ENCODE peak calls at places on chromosome 14, in five cellular contexts. One of them, this sample, is unnamed.

GRCh38 chr14:42563313-42563712 is 956.6 kb downstream of the LRFN5 start:
- DNase-seq in K562: no peak
- DNase-seq in IMR-90: no peak
- DNase-seq in astrocyte of the spinal cord: no peak
- DNase-seq in nephron progenitor cell: no peak
- DNase-seq in this sample: no peak

GRCh38 chr14:29858299-29858698 is 69.3 kb downstream of the PRKD1 start:
- DNase-seq in K562: no peak
- DNase-seq in IMR-90: no peak
- DNase-seq in astrocyte of the spinal cord: no peak
- DNase-seq in nephron progenitor cell: no peak
- DNase-seq in this sample: no peak

GRCh38 chr14:23375527-23376251 is 1.2 kb upstream of the CMTM5 start:
- DNase-seq in K562: peak; percentile 19
- DNase-seq in IMR-90: no peak
- DNase-seq in astrocyte of the spinal cord: no peak
- DNase-seq in nephron progenitor cell: no peak
- DNase-seq in this sample: no peak

GRCh38 chr14:20356422-20356821 is 13.0 kb downstream of the PARP2 start:
- DNase-seq in K562: no peak
- DNase-seq in IMR-90: peak; percentile 4
- DNase-seq in astrocyte of the spinal cord: no peak
- DNase-seq in nephron progenitor cell: no peak
- DNase-seq in this sample: no peak

GRCh38 chr14:77184396-77185092 is 2.9 kb downstream of the TMEM63C start:
- DNase-seq in K562: no peak
- DNase-seq in IMR-90: no peak
- DNase-seq in astrocyte of the spinal cord: no peak
- DNase-seq in nephron progenitor cell: no peak
- DNase-seq in this sample: no peak

GRCh38 chr14:51095854-51096823 is 1.2 kb upstream of the TRIM9 start:
- DNase-seq in K562: no peak
- DNase-seq in IMR-90: peak; percentile 35
- DNase-seq in astrocyte of the spinal cord: peak; percentile 42
- DNase-seq in nephron progenitor cell: peak; percentile 10
- DNase-seq in this sample: peak; percentile 19

GRCh38 chr14:68394719-68395117 is 398.1 kb downstream of the ZFP36L1 start:
- DNase-seq in K562: no peak
- DNase-seq in IMR-90: no peak
- DNase-seq in astrocyte of the spinal cord: no peak
- DNase-seq in nephron progenitor cell: peak; percentile 39
- DNase-seq in this sample: no peak

GRCh38 chr14:79056879-79057278 is 886.7 kb downstream of the NRXN3 start:
- DNase-seq in K562: no peak
- DNase-seq in IMR-90: peak; percentile 97
- DNase-seq in astrocyte of the spinal cord: peak; percentile 83
- DNase-seq in nephron progenitor cell: no peak
- DNase-seq in this sample: no peak

GRCh38 chr14:87334997-87335675 is 657.8 kb downstream of the GALC start:
- DNase-seq in K562: no peak
- DNase-seq in IMR-90: no peak
- DNase-seq in astrocyte of the spinal cord: no peak
- DNase-seq in nephron progenitor cell: no peak
- DNase-seq in this sample: no peak

GRCh38 chr14:56687123-56687522 is 107.5 kb downstream of the TMEM260 start:
- DNase-seq in K562: no peak
- DNase-seq in IMR-90: no peak
- DNase-seq in astrocyte of the spinal cord: no peak
- DNase-seq in nephron progenitor cell: no peak
- DNase-seq in this sample: no peak

GRCh38 chr14:95662376-95663186 is 23.6 kb upstream of the TCL1B start:
- DNase-seq in K562: no peak
- DNase-seq in IMR-90: no peak
- DNase-seq in astrocyte of the spinal cord: no peak
- DNase-seq in nephron progenitor cell: no peak
- DNase-seq in this sample: no peak

GRCh38 chr14:103562385-103563088 is at the start of the genes BAG5 and COA8:
- DNase-seq in K562: peak; percentile 82
- DNase-seq in IMR-90: peak; percentile 75
- DNase-seq in astrocyte of the spinal cord: peak; percentile 84
- DNase-seq in nephron progenitor cell: peak; percentile 96
- DNase-seq in this sample: peak; percentile 93
- TF ChIP-seq CTCF in K562: no peak
- TF ChIP-seq CTCF in IMR-90: no peak
- TF ChIP-seq CTCF in astrocyte of the spinal cord: no peak
- TF ChIP-seq CTCF in nephron progenitor cell: no peak
- TF ChIP-seq CTCF in this sample: no peak

DNA sequence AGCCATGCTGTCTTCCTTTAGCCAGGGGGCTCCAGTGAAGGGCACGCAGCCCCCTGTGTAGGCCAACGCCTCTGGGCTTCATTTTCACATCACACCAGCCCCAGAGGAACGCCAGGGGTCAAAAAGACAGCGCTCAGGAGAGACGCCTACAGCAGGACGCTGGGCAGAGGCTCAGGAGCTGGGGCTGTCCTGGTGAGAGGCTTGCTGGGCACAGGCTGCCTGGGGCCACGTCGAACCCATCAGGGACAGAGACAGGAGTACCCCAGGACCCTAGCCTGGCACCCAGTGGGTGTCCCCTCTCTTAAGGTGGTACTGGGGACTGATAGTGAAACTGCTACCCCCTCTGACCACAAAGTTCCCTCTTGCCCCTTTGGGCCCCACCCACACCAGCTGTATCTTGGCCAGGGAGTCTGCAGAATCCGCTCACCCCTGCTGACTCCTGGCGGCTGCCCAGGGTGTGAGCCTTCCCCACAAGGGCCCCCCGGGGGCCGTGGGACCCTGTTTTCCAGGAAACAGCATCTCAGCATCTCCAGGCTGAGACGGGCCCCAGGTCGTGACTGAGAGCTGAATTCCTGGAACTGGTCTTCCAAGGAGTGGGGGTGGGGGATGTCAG is 321.7 kb upstream of the RTL1 start:
- DNase-seq in K562: peak; percentile 46
- DNase-seq in IMR-90: no peak
- DNase-seq in astrocyte of the spinal cord: no peak
- DNase-seq in nephron progenitor cell: no peak
- DNase-seq in this sample: no peak
- TF ChIP-seq CTCF in K562: no peak
- TF ChIP-seq CTCF in IMR-90: no peak
- TF ChIP-seq CTCF in astrocyte of the spinal cord: no peak
- TF ChIP-seq CTCF in nephron progenitor cell: no peak
- TF ChIP-seq CTCF in this sample: no peak

GRCh38 chr14:34064349-34064748 is 113.5 kb upstream of the EGLN3 start:
- DNase-seq in K562: no peak
- DNase-seq in IMR-90: peak; percentile 11
- DNase-seq in astrocyte of the spinal cord: peak; percentile 64
- DNase-seq in nephron progenitor cell: no peak
- DNase-seq in this sample: no peak
- TF ChIP-seq CTCF in K562: no peak
- TF ChIP-seq CTCF in IMR-90: no peak
- TF ChIP-seq CTCF in astrocyte of the spinal cord: peak; percentile 8
- TF ChIP-seq CTCF in nephron progenitor cell: no peak
- TF ChIP-seq CTCF in this sample: no peak

DNA sequence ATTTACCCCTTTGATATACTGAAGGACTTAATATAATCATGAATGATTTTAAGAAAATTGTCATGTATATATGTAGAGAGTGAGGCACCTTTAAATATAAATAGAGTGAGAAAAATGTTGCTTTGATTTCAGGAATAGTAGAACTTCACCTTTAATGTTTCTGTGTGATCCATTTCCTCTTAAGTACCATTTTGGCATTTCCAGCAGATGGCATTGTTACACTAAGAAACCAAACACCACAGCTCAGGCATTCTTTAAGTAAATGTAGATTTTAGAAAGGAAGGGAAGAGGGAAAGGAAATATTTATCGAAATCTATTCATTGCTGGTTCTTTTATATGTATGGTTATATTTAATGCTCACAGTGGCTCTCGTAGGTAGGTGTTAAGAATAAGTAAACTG is 556.7 kb upstream of the FBXO33 start:
- DNase-seq in K562: no peak
- DNase-seq in IMR-90: no peak
- DNase-seq in astrocyte of the spinal cord: peak; percentile 52
- DNase-seq in nephron progenitor cell: no peak
- DNase-seq in this sample: peak; percentile 11
- TF ChIP-seq CTCF in K562: no peak
- TF ChIP-seq CTCF in IMR-90: peak; percentile 8
- TF ChIP-seq CTCF in astrocyte of the spinal cord: peak; percentile 36
- TF ChIP-seq CTCF in nephron progenitor cell: peak; percentile 63
- TF ChIP-seq CTCF in this sample: no peak

DNA sequence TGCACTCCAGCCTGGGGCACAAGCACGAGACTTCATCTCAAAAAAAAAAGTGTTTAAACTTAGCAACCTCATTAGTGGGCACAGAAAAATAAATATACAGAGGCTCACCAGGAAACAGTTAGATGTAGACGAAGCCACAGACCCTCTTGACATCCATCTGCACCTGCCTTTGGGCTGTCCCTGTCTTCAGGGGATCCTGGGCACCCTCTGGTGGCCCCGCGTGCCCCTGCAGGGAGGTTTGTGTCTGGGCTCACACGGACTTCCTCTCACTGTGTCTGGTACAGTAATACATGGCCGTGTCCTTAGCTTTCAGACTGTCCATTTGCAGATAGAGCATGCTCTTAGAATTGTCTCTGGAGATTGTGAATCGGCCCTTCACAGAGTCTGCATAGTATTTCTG is 916.5 kb downstream of the TMEM121 start:
- DNase-seq in K562: no peak
- DNase-seq in IMR-90: no peak
- DNase-seq in astrocyte of the spinal cord: no peak
- DNase-seq in nephron progenitor cell: no peak
- DNase-seq in this sample: no peak
- TF ChIP-seq CTCF in K562: peak; percentile 46
- TF ChIP-seq CTCF in IMR-90: no peak
- TF ChIP-seq CTCF in astrocyte of the spinal cord: no peak
- TF ChIP-seq CTCF in nephron progenitor cell: no peak
- TF ChIP-seq CTCF in this sample: no peak

GRCh38 chr14:64698899-64699298 is 5.3 kb upstream of the PLEKHG3 start:
- DNase-seq in K562: no peak
- DNase-seq in IMR-90: no peak
- DNase-seq in astrocyte of the spinal cord: no peak
- DNase-seq in nephron progenitor cell: no peak
- DNase-seq in this sample: no peak

GRCh38 chr14:64701660-64702059 is 2.6 kb upstream of the PLEKHG3 start:
- DNase-seq in K562: no peak
- DNase-seq in IMR-90: no peak
- DNase-seq in astrocyte of the spinal cord: no peak
- DNase-seq in nephron progenitor cell: no peak
- DNase-seq in this sample: no peak

GRCh38 chr14:64702493-64703392 is 1.5 kb upstream of the PLEKHG3 start:
- DNase-seq in K562: no peak
- DNase-seq in IMR-90: no peak
- DNase-seq in astrocyte of the spinal cord: no peak
- DNase-seq in nephron progenitor cell: peak; percentile 73
- DNase-seq in this sample: peak; percentile 41

GRCh38 chr14:64700290-64700689 is 3.9 kb upstream of the PLEKHG3 start:
- DNase-seq in K562: no peak
- DNase-seq in IMR-90: no peak
- DNase-seq in astrocyte of the spinal cord: no peak
- DNase-seq in nephron progenitor cell: no peak
- DNase-seq in this sample: no peak

GRCh38 chr14:64700894-64701293 is 3.3 kb upstream of the PLEKHG3 start:
- DNase-seq in K562: no peak
- DNase-seq in IMR-90: no peak
- DNase-seq in astrocyte of the spinal cord: no peak
- DNase-seq in nephron progenitor cell: no peak
- DNase-seq in this sample: no peak
- TF ChIP-seq CTCF in K562: no peak
- TF ChIP-seq CTCF in IMR-90: no peak
- TF ChIP-seq CTCF in astrocyte of the spinal cord: no peak
- TF ChIP-seq CTCF in nephron progenitor cell: no peak
- TF ChIP-seq CTCF in this sample: no peak

GRCh38 chr14:106792543-106792942 is 1266.2 kb downstream of the TMEM121 start:
- DNase-seq in K562: no peak
- DNase-seq in IMR-90: no peak
- DNase-seq in astrocyte of the spinal cord: no peak
- DNase-seq in nephron progenitor cell: no peak
- DNase-seq in this sample: no peak

GRCh38 chr14:106789318-106789717 is 1262.9 kb downstream of the TMEM121 start:
- DNase-seq in K562: no peak
- DNase-seq in IMR-90: no peak
- DNase-seq in astrocyte of the spinal cord: no peak
- DNase-seq in nephron progenitor cell: no peak
- DNase-seq in this sample: no peak

GRCh38 chr14:106786697-106787096 is 1260.3 kb downstream of the TMEM121 start:
- DNase-seq in K562: no peak
- DNase-seq in IMR-90: no peak
- DNase-seq in astrocyte of the spinal cord: no peak
- DNase-seq in nephron progenitor cell: no peak
- DNase-seq in this sample: no peak

GRCh38 chr14:106788534-106788933 is 1262.2 kb downstream of the TMEM121 start:
- DNase-seq in K562: no peak
- DNase-seq in IMR-90: no peak
- DNase-seq in astrocyte of the spinal cord: no peak
- DNase-seq in nephron progenitor cell: no peak
- DNase-seq in this sample: no peak

DNA sequence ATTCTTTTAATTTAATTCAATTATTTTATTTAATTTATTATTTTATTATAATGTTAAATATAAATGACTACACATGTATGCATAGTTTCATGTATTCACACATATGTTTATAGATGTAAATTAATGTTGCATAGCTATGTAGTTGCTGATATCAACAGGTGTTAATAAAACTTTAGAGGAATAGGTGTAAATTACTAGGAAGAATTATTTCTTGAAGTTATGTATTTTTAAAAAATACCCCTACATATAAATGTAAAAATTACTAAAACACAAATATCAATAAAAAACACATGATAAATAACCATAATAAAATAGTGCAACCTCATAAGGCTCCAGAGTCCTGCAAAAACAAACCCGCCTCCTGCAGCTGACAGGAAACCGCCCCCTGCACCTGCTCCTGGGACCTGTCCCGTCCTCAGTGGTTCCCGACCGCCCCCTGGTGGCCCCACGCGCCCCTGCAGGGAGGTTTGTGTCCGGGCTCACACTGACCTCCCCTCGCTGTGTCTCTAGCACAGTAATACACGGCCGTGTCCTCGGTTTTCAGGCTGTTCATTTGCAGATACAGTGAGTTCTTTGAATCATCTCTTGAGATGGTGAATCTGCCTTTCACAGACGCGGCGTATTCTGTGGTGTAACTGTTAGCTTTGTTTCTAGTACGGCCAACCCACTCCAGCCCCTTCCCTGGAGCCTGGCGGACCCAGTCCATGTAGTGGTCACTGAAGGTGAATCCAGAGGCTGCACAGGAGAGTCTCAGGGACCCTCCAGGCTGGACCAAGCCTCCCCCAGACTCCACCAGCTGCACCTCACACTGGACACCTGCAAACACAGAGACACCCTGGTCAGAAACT is 1264.0 kb downstream of the TMEM121 start:
- DNase-seq in K562: peak; percentile 35
- DNase-seq in IMR-90: no peak
- DNase-seq in astrocyte of the spinal cord: no peak
- DNase-seq in nephron progenitor cell: peak; percentile 19
- DNase-seq in this sample: no peak
- TF ChIP-seq CTCF in K562: peak; percentile 53
- TF ChIP-seq CTCF in IMR-90: no peak
- TF ChIP-seq CTCF in astrocyte of the spinal cord: peak; percentile 36
- TF ChIP-seq CTCF in nephron progenitor cell: no peak
- TF ChIP-seq CTCF in this sample: no peak

GRCh38 chr14:31307618-31308017 is 100.0 kb upstream of the HECTD1 start:
- DNase-seq in K562: no peak
- DNase-seq in IMR-90: no peak
- DNase-seq in astrocyte of the spinal cord: no peak
- DNase-seq in nephron progenitor cell: no peak
- DNase-seq in this sample: no peak
- TF ChIP-seq CTCF in K562: no peak
- TF ChIP-seq CTCF in IMR-90: no peak
- TF ChIP-seq CTCF in astrocyte of the spinal cord: no peak
- TF ChIP-seq CTCF in nephron progenitor cell: no peak
- TF ChIP-seq CTCF in this sample: no peak

This sample was measured in endothelial cell.